ENCODE peak calls at places on chromosomes 13 and 19, in six cellular contexts. R, G, Y, K, A and I are unnamed samples.
A peak's percentile ranks its signal among the peaks of the same experiment; 100 is the strongest.

GRCh38 chr13:24076124-24076523 is 84.4 kb upstream of the SPATA13 start:
- DNase-seq in R (no peak), Y (no peak), K (no peak), A (peak; percentile 13), G (no peak), I (no peak)

GRCh38 chr19:43504426-43505185 is at the start of gene PHLDB3:
- DNase-seq in K (no peak), Y (no peak), G (peak; percentile 59), R (peak; percentile 70), A (peak; percentile 17), I (peak; percentile 39)

GRCh38 chr13:106756446-106756845 is 188.5 kb upstream of the ARGLU1 start:
- DNase-seq in G (no peak), R (no peak), K (peak; percentile 84), A (no peak), Y (no peak), I (no peak)

GRCh38 chr13:51801631-51802099 is 2.3 kb downstream of the DHRS12 start:
- DNase-seq in Y (no peak), R (peak; percentile 56), G (peak; percentile 36), K (peak; percentile 92), A (peak; percentile 30), I (no peak)

GRCh38 chr13:26861951-26862350 is 101.4 kb upstream of the GPR12 start:
- DNase-seq in R (no peak), Y (no peak), K (no peak), A (no peak), G (no peak), I (no peak)

GRCh38 chr13:112755331-112755730 is 65.5 kb downstream of the ATP11A start:
- DNase-seq in Y (no peak), K (no peak), A (no peak), G (no peak), R (no peak), I (no peak)

GRCh38 chr13:107289540-107289939 is 721.6 kb upstream of the ARGLU1 start:
- DNase-seq in K (no peak), A (no peak), R (no peak), G (peak; percentile 87), Y (no peak), I (no peak)

GRCh38 chr13:43132228-43132627 is 108.8 kb downstream of the DNAJC15 start:
- DNase-seq in Y (peak; percentile 35), R (no peak), G (peak; percentile 27), K (peak; percentile 74), A (peak; percentile 73), I (no peak)

GRCh38 chr19:30781519-30781918 is 409.3 kb downstream of the ZNF536 start:
- DNase-seq in A (no peak), G (no peak), K (no peak), R (peak; percentile 4), Y (no peak), I (no peak)

GRCh38 chr13:86051134-86052103 is 252.2 kb upstream of the SLITRK6 start:
- DNase-seq in K (no peak), A (peak; percentile 73), R (no peak), G (no peak), Y (no peak), I (no peak)

GRCh38 chr13:50509167-50509566 is 334.3 kb downstream of the DLEU7 start:
- DNase-seq in Y (no peak), R (no peak), A (no peak), G (no peak), K (no peak), I (no peak)

DNA sequence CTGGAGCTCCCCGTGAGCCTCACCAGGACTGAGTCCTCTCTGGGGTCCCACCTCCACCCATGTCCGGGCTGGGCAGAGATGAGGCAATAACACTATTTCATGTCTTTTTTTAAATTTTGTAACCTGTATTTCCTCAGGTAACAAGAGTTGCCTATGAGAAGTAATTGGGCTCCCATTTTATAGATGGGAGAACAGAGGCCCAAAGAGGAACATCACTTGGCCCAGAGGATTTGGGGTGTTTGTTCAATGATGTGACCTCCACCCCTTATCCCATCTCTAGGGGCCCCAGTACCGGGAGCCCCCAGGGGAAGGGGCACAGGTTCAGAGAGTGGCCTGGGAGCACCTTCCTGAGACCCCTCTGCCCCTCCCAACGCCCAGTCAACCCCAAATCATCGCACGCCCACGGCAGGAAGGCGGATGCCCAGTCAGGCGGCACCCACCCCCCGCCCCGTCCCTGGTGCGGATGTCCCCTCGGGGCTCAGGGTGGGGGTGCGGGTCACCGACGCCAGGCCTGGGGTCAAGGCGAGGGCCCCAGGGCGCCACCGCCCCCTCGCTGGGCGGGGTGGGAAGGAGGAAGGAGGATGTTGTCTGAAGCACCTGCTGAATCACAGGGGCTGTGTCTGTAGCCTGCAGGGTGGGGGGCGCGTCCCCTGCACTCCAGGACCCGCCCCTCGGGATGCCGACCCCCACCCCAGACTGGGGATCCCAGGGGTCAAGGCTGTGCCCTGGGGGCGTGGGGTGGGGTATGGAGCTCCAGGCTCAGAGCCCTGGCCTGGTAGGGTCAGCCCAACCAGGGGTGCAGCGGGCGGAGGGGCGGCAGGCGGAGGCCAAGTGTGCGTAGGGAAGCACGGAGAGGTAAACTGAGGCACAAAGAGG is 9.0 kb upstream of the CIRBP start:
- DNase-seq in A (no peak), R (no peak), K (peak; percentile 37), Y (no peak), G (peak; percentile 67), I (no peak)
- TF ChIP-seq EZH2phosphoT487 in A (no peak), R (no peak), K (no peak), Y (no peak), G (no peak), I (no peak)

GRCh38 chr19:18044825-18045304 is 36.9 kb downstream of the ARRDC2 start:
- DNase-seq in Y (no peak), K (peak; percentile 28), R (no peak), G (peak; percentile 86), A (peak; percentile 69), I (peak; percentile 93)
- H3K9ac ChIP-seq in Y (no peak overlapping the region), K (no peak overlapping the region), R (no peak overlapping the region), G (peak overlapping the region; percentile 71), A (peak overlapping the region; percentile 29), I (no peak overlapping the region)

GRCh38 chr19:17418710-17419109 is 1.1 kb upstream of the MVB12A start:
- DNase-seq in Y (no peak), G (no peak), R (no peak), A (no peak), K (no peak), I (no peak)

GRCh38 chr19:17421942-17422341 is 2.1 kb downstream of the MVB12A start:
- DNase-seq in K (no peak), G (no peak), R (no peak), A (no peak), Y (no peak), I (no peak)

GRCh38 chr19:17419154-17419490 is 725 bp upstream of the MVB12A start:
- DNase-seq in A (no peak), Y (no peak), R (no peak), K (no peak), G (peak; percentile 50), I (no peak)

GRCh38 chr19:17420267-17420924 is 549 bp downstream of the MVB12A start:
- DNase-seq in Y (no peak), A (peak; percentile 38), G (peak; percentile 50), R (peak; percentile 85), K (peak; percentile 77), I (peak; percentile 36)

DNA sequence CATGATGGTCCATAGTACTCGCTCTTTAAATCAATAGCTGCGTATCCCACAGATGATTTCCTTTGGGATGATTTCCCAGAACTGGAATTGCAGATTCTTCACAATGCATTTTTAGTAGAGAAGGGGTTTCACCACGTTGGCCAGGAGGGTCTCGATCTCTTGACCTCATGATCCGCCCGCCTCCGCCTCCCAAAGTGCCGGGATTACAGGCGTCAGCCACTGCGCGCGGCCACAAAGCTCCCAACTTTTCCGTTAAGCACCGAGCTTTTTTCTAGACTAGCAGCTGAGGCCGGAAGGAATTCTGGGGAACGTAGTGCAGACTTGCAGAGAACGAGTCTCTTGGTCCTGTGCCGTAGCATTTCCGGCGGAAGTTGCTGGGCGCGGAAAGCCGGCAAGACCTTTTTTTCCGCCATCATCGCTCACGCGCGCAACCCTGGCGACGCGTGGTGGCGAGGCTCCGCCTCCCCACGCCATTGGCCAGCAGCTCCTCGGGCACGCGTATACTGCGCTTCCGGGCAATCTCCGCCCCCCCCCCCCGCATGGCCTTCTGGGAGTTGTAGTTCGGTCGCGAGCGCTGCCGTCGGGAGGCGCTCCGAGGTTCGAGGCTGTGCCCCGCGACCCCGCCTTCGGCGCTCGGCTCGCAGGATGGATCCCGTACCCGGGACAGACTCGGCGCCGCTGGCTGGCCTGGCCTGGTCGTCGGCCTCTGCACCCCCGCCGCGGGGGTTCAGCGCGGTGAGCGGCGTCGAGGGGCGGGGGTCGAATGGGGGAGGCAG is at the start of gene MVB12A:
- DNase-seq in K (peak; percentile 99), G (peak; percentile 99), R (peak; percentile 97), A (peak; percentile 99), Y (peak; percentile 98), I (peak; percentile 99)
- H3K27ac ChIP-seq in K (peak within 1 kb of the TSS; percentile 5), G (peak within 1 kb of the TSS; percentile 85), R (peak within 1 kb of the TSS; percentile 60), A (peak within 1 kb of the TSS; percentile 34), Y (peak within 1 kb of the TSS; percentile 94), I (peak within 1 kb of the TSS; percentile 49)

GRCh38 chr19:48964205-48965032 is 690 bp upstream of the FTL start:
- DNase-seq in A (no peak), G (peak; percentile 85), K (peak; percentile 31), Y (no peak), R (no peak), I (no peak)
- TF ChIP-seq EZH2phosphoT487 in A (no peak), G (no peak), K (no peak), Y (no peak), R (no peak), I (no peak)

GRCh38 chr13:19794552-19795143 is 11.9 kb upstream of the PSPC1 start:
- DNase-seq in G (no peak), A (peak; percentile 99), R (no peak), Y (peak; percentile 56), K (no peak), I (no peak)
- H3K9ac ChIP-seq in G (no peak overlapping the region), A (peak overlapping the region; percentile 75), R (no peak overlapping the region), Y (peak overlapping the region; percentile 33), K (no peak overlapping the region), I (no peak overlapping the region)

GRCh38 chr19:39345956-39346355 is 3.7 kb downstream of the SAMD4B start:
- DNase-seq in R (no peak), K (no peak), Y (no peak), G (no peak), A (no peak), I (no peak)
- H3K27ac ChIP-seq in R (no peak overlapping the region), K (no peak overlapping the region), Y (no peak overlapping the region), G (peak overlapping the region; percentile 70), A (no peak overlapping the region), I (no peak overlapping the region)